ENCODE peak calls at places on chromosomes 12 and 14, in five cellular contexts. B is MCF 10A, T is foreskin fibroblast, G is mucosa of descending colon, Q is transverse colon. O is an unnamed sample.

GRCh38 chr14:25516838-25517237 is 466.9 kb upstream of the STXBP6 start:
- DNase-seq in B (no peak), T (no peak), Q (no peak), G (no peak), O (no peak)

GRCh38 chr14:24332094-24332983 is 2.5 kb downstream of the ADCY4 start:
- DNase-seq in B (peak; percentile 72), T (peak; percentile 81), G (peak; percentile 76), Q (peak; percentile 87), O (peak; percentile 71)

GRCh38 chr12:112549031-112549430 is 130.3 kb downstream of the PTPN11 start:
- DNase-seq in T (no peak), Q (no peak), G (no peak), B (no peak), O (no peak)

GRCh38 chr12:64461634-64462414 is 9.9 kb downstream of the TBK1 start:
- DNase-seq in T (peak; percentile 88), B (peak; percentile 87), Q (no peak), G (no peak), O (peak; percentile 36)

GRCh38 chr14:21267886-21268611 is 1.2 kb downstream of the HNRNPC start:
- DNase-seq in G (no peak), Q (no peak), B (no peak), T (no peak), O (no peak)

GRCh38 chr12:2998789-2999264 is 39.6 kb downstream of the TEAD4 start:
- DNase-seq in T (peak; percentile 83), B (peak; percentile 25), G (no peak), Q (no peak), O (peak; percentile 46)

GRCh38 chr12:10718279-10718821 is 4.8 kb downstream of the YBX3 start:
- DNase-seq in Q (no peak), T (peak; percentile 78), B (peak; percentile 55), G (no peak), O (no peak)

GRCh38 chr12:31482816-31483215 is 108.1 kb downstream of the DENND5B start:
- DNase-seq in Q (no peak), T (peak; percentile 45), B (peak; percentile 26), G (no peak), O (no peak)

GRCh38 chr12:30725739-30726138 is 29.0 kb downstream of the CAPRIN2 start:
- DNase-seq in Q (no peak), B (peak; percentile 71), G (no peak), T (peak; percentile 77), O (no peak)

GRCh38 chr14:100279133-100279532 is 27.1 kb downstream of the SLC25A29 start:
- DNase-seq in Q (no peak), G (no peak), T (no peak), B (no peak), O (no peak)

GRCh38 chr14:58914271-58914855 is 274.1 kb upstream of the DAAM1 start:
- DNase-seq in B (no peak), Q (no peak), G (no peak), T (no peak), O (peak; percentile 8)

GRCh38 chr12:128387811-128388422 is 120.9 kb downstream of the TMEM132C start:
- DNase-seq in B (no peak), G (peak; percentile 54), T (no peak), Q (peak; percentile 36), O (peak; percentile 80)

GRCh38 chr12:49524660-49525324 is 14.0 kb upstream of the KCNH3 start:
- DNase-seq in T (no peak), B (no peak), Q (no peak), G (no peak), O (no peak)

GRCh38 chr14:61563880-61564622 is 131.3 kb upstream of the HIF1A start:
- DNase-seq in Q (no peak), B (peak; percentile 74), T (no peak), G (no peak), O (no peak)

GRCh38 chr14:54450535-54450934 is 9.4 kb upstream of the CNIH1 start:
- DNase-seq in T (peak; percentile 94), Q (no peak), B (peak; percentile 12), G (no peak), O (no peak)

GRCh38 chr12:131929530-131930456 is 717 bp downstream of the PUS1 start:
- DNase-seq in Q (peak; percentile 42), T (peak; percentile 54), B (no peak), G (peak; percentile 65), O (peak; percentile 66)

GRCh38 chr14:64800000-64800399 is 79.7 kb downstream of the SPTB start:
- DNase-seq in B (peak; percentile 64), Q (peak; percentile 23), T (peak; percentile 69), G (no peak), O (peak; percentile 30)

GRCh38 chr12:133081408-133081806 is 684 bp downstream of the ZNF140 start:
- DNase-seq in B (no peak), T (no peak), G (peak; percentile 35), Q (peak; percentile 9), O (no peak)

GRCh38 chr12:131351319-131352028 is 359.4 kb upstream of the SFSWAP start:
- DNase-seq in Q (no peak), B (no peak), T (no peak), G (no peak), O (no peak)

GRCh38 chr12:89349814-89350213 is 2.5 kb downstream of the DUSP6 start:
- DNase-seq in G (no peak), Q (peak; percentile 36), T (peak; percentile 74), B (peak; percentile 70), O (no peak)

GRCh38 chr12:3363608-3364007 is 127.4 kb upstream of the PRMT8 start:
- DNase-seq in Q (peak; percentile 19), B (no peak), T (no peak), G (no peak), O (no peak)

GRCh38 chr14:70856851-70857498 is 47.7 kb upstream of the MAP3K9 start:
- DNase-seq in G (no peak), B (peak; percentile 40), T (peak; percentile 86), Q (no peak), O (no peak)

GRCh38 chr12:131282292-131283080 is 328.8 kb downstream of the ADGRD1 start:
- DNase-seq in G (peak; percentile 6), Q (no peak), B (no peak), T (no peak), O (no peak)

GRCh38 chr14:90275820-90276219 is 19.5 kb downstream of the PSMC1 start:
- DNase-seq in Q (no peak), G (no peak), B (no peak), T (no peak), O (no peak)

GRCh38 chr14:82710257-82710841 is 1176.7 kb upstream of the SEL1L start:
- DNase-seq in G (peak; percentile 33), T (peak; percentile 81), Q (peak; percentile 30), B (peak; percentile 73), O (peak; percentile 78)
- TF ChIP-seq CTCF in G (peak; percentile 29), T (peak; percentile 84), Q (peak; percentile 59), B (peak; percentile 66), O (peak; percentile 88)

GRCh38 chr12:68786929-68787328 is 21.0 kb upstream of the MDM2 start:
- DNase-seq in T (peak; percentile 40), B (no peak), Q (no peak), G (no peak), O (no peak)
- TF ChIP-seq CTCF in T (no peak), B (no peak), Q (no peak), G (no peak), O (no peak)

GRCh38 chr12:97134495-97134894 is 227.4 kb downstream of the NEDD1 start:
- DNase-seq in T (no peak), G (no peak), Q (no peak), B (no peak), O (no peak)
- TF ChIP-seq CTCF in T (no peak), G (no peak), Q (no peak), B (no peak), O (no peak)

DNA sequence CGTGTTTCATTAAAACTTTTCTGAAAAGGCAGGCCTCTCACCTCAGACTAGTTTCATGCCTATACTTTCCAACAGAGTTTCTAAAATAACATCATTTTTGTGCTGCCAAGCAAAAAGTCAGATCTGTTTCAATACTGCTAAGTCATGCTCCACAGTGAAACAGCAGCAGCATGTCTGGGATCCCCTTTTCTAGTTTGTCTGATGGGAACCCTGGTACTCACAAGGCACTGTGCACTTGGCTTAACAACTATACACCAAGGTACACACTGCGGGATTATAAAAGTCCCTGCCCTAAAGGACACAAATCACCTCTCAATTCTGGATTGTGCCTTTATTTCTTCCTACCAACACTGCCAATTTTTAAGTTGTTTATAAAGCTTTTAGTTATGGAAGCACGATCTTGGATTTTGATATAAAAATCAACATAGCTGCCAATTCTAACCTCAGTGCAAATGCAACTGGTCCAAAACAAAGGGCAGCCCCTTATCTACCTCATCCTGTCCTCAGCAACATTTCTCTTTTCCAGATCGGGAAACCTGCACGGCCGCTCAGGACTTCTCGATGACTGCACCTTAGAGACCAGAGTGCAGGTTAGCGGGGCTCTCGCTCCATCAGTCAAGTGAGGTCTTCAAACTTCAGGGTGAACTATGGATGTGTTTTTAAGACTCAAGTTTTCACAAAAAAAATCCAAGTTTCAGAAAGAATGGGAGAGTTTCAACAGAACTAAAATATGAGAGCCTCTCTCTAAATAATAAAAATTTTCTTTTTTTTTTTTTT is 1.7 kb upstream of the EIF5 start:
- DNase-seq in G (peak; percentile 42), T (no peak), B (no peak), Q (no peak), O (no peak)
- TF ChIP-seq CTCF in G (no peak), T (no peak), B (no peak), Q (no peak), O (no peak)

O was measured in nephron progenitor cell.